ENCODE peak calls at places on chromosomes 7 and 10, in ten cellular contexts. N is AG04450, D is NB4, R is fibroblast of pulmonary artery, C is fibroblast of lung, B is cardiac muscle cell, Z is epithelial cell of esophagus, U is choroid plexus epithelial cell, E is stomach, F is WERI-Rb-1. L is an unnamed sample.

GRCh38 chr10:44619975-44620374 is 235.1 kb upstream of the CXCL12 start:
- DNase-seq in R (peak; percentile 79), C (no peak), F (no peak), E (no peak), Z (peak; percentile 7), D (peak; percentile 4), U (peak; percentile 46), B (peak; percentile 73), N (no peak), L (peak; percentile 18)

GRCh38 chr7:68807681-68808080 is 790.6 kb upstream of the AUTS2 start:
- DNase-seq in C (no peak), E (no peak), U (no peak), F (no peak), R (no peak), N (no peak), Z (no peak), B (no peak), D (no peak), L (no peak)

GRCh38 chr7:137755846-137756685 is 90.7 kb downstream of the DGKI start:
- DNase-seq in B (no peak), C (no peak), Z (no peak), R (no peak), N (no peak), U (no peak), E (no peak), D (peak; percentile 59), F (peak; percentile 28), L (peak; percentile 28)

GRCh38 chr7:1853619-1854520 is 183.8 kb downstream of the ELFN1 start:
- DNase-seq in C (no peak), N (no peak), D (peak; percentile 55), F (peak; percentile 27), R (no peak), Z (no peak), U (no peak), E (no peak), B (no peak), L (no peak)

GRCh38 chr7:39069886-39070881 is 92.5 kb downstream of the POU6F2 start:
- DNase-seq in R (no peak), N (no peak), C (no peak), Z (no peak), B (no peak), F (peak; percentile 65), E (no peak), D (peak; percentile 72), U (no peak), L (no peak)

GRCh38 chr7:151689196-151689971 is 169.7 kb upstream of the RHEB start:
- DNase-seq in R (no peak), Z (peak; percentile 60), N (no peak), U (no peak), B (no peak), C (peak; percentile 28), D (no peak), F (no peak), E (no peak), L (no peak)

GRCh38 chr7:114048386-114049235 is 129.8 kb upstream of the PPP1R3A start:
- DNase-seq in F (no peak), E (no peak), Z (peak; percentile 2), R (peak; percentile 14), C (peak; percentile 42), N (no peak), U (peak; percentile 64), B (peak; percentile 34), D (peak; percentile 39), L (peak; percentile 53)

GRCh38 chr10:110326351-110327032 is 21.8 kb upstream of the SMNDC1 start:
- DNase-seq in U (peak; percentile 72), R (peak; percentile 55), N (peak; percentile 59), Z (peak; percentile 39), F (no peak), D (no peak), B (no peak), E (no peak), C (peak; percentile 82), L (peak; percentile 78)

GRCh38 chr10:110502072-110502845 is 4.6 kb downstream of the DUSP5 start:
- DNase-seq in U (peak; percentile 30), Z (no peak), E (no peak), R (peak; percentile 10), N (no peak), F (no peak), B (no peak), C (no peak), D (no peak), L (no peak)

GRCh38 chr7:140440593-140440992 is 36.7 kb downstream of the RAB19 start:
- DNase-seq in U (no peak), D (no peak), N (no peak), E (no peak), F (no peak), Z (no peak), R (no peak), B (no peak), C (no peak), L (no peak)

GRCh38 chr7:18475488-18475887 is 20.1 kb upstream of the HDAC9 start:
- DNase-seq in E (no peak), R (no peak), C (no peak), D (no peak), B (no peak), N (no peak), F (no peak), Z (no peak), U (no peak), L (no peak)

GRCh38 chr10:70970830-70971229 is 82.5 kb upstream of the PCBD1 start:
- DNase-seq in Z (peak; percentile 64), F (no peak), R (peak; percentile 69), N (no peak), D (no peak), C (peak; percentile 7), B (peak; percentile 56), U (no peak), E (no peak), L (no peak)

GRCh38 chr7:2926898-2927405 is 82.8 kb upstream of the GNA12 start:
- DNase-seq in E (no peak), Z (no peak), R (no peak), N (no peak), B (no peak), U (no peak), F (no peak), D (no peak), C (no peak), L (no peak)
- H3K4me3 ChIP-seq in E (no peak overlapping the region), Z (no peak overlapping the region), R (no peak overlapping the region), N (no peak overlapping the region), B (no peak overlapping the region), U (no peak overlapping the region), F (no peak overlapping the region), D (no peak overlapping the region), C (no peak overlapping the region), L (no peak overlapping the region)

GRCh38 chr7:82740246-82740848 is 296.8 kb upstream of the CACNA2D1 start:
- DNase-seq in F (peak; percentile 66), N (no peak), E (peak; percentile 49), B (peak; percentile 76), U (peak; percentile 87), C (peak; percentile 72), R (peak; percentile 72), Z (peak; percentile 69), D (peak; percentile 61), L (peak; percentile 55)
- TF ChIP-seq CTCF in F (peak; percentile 63), N (peak; percentile 87), E (no peak), B (peak; percentile 86), U (peak; percentile 93), C (peak; percentile 79), R (peak; percentile 87), Z (peak; percentile 86), D (peak; percentile 77), L (peak; percentile 80)

GRCh38 chr10:43386549-43386948 is 15.1 kb downstream of the FXYD4 start:
- DNase-seq in E (no peak), F (no peak), B (no peak), N (no peak), C (no peak), U (no peak), R (no peak), D (no peak), Z (no peak), L (no peak)
- H3K4me3 ChIP-seq in E (no peak overlapping the region), F (no peak overlapping the region), B (no peak overlapping the region), N (no peak overlapping the region), C (no peak overlapping the region), U (no peak overlapping the region), R (no peak overlapping the region), D (no peak overlapping the region), Z (no peak overlapping the region), L (no peak overlapping the region)

GRCh38 chr10:76176166-76176550 is 744.7 kb downstream of the LRMDA start:
- DNase-seq in Z (no peak), R (no peak), U (no peak), D (no peak), N (no peak), E (no peak), B (no peak), F (no peak), C (no peak), L (no peak)

GRCh38 chr10:76177945-76178344 is 746.5 kb downstream of the LRMDA start:
- DNase-seq in N (no peak), D (no peak), U (no peak), F (no peak), C (no peak), E (no peak), B (no peak), Z (peak; percentile 42), R (no peak), L (no peak)

GRCh38 chr10:76179806-76180205 is 748.4 kb downstream of the LRMDA start:
- DNase-seq in N (no peak), D (no peak), Z (no peak), F (no peak), E (no peak), C (no peak), R (no peak), U (no peak), B (no peak), L (no peak)

GRCh38 chr10:76175533-76176165 is 744.2 kb downstream of the LRMDA start:
- DNase-seq in N (no peak), E (no peak), F (no peak), R (no peak), Z (no peak), B (no peak), U (no peak), C (no peak), D (no peak), L (no peak)

GRCh38 chr10:76178561-76179292 is 747.3 kb downstream of the LRMDA start:
- DNase-seq in R (no peak), C (no peak), B (no peak), D (no peak), F (no peak), U (no peak), E (no peak), N (no peak), Z (peak; percentile 78), L (no peak)
- TF ChIP-seq CTCF in R (no peak), C (no peak), B (no peak), D (no peak), F (no peak), U (no peak), E (no peak), N (no peak), Z (no peak), L (no peak)

DNA sequence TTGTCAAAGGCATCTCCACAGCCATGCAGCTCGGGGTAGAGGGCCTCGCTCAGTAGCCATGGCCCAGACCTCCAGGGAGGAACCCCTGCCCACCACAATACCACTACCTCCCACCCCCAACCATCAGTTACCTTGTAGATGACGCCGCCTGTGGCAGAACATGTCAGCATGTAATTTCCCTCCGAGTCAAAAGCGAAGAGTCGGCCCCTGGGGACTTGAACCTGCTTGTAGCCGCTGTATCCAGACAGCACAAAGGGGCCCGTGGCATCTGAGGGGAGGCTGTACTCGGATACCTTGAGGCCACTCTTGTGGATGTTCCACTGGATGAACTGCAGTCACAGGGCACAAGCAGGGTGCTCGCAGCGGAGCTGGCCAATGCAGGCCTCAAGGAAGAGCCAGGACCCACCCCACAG is 16.3 kb upstream of the CYREN start:
- DNase-seq in C (no peak), F (no peak), U (no peak), E (peak; percentile 22), B (no peak), D (no peak), R (no peak), Z (no peak), N (no peak), L (no peak)
- H3K4me3 ChIP-seq in C (no peak overlapping the region), F (no peak overlapping the region), U (no peak overlapping the region), E (no peak overlapping the region), B (no peak overlapping the region), D (no peak overlapping the region), R (no peak overlapping the region), Z (no peak overlapping the region), N (no peak overlapping the region), L (no peak overlapping the region)